ENCODE peak calls at places on chromosome 22, in six cellular contexts. M is esophagus muscularis mucosa, X is upper lobe of right lung, V is lower lobe of right lung, C is AG04450, Y is uterus. U is an unnamed sample.

GRCh38 chr22:29341056-29341848 is 25.8 kb upstream of the RASL10A start:
- DNase-seq in M (no peak), X (no peak), V (no peak), C (no peak), Y (no peak), U (no peak)

GRCh38 chr22:24244144-24244787 is 616 bp downstream of the GGT5 start:
- DNase-seq in M (no peak), X (peak), V (no peak), C (no peak), Y (peak), U (no peak)

GRCh38 chr22:39954584-39955055 is 5.6 kb upstream of the TMA7B start:
- DNase-seq in M (no peak), X (no peak), V (no peak), C (peak), Y (no peak), U (peak)

GRCh38 chr22:45831394-45831793 is 145.6 kb downstream of the WNT7B start:
- DNase-seq in M (no peak), X (no peak), V (no peak), C (no peak), Y (no peak), U (no peak)

GRCh38 chr22:49968313-49968830 is 7.8 kb downstream of the PIM3 start:
- DNase-seq in M (no peak), X (peak), V (peak), C (no peak), Y (peak), U (no peak)

GRCh38 chr22:36284171-36284571 is 31.2 kb downstream of the APOL1 start:
- DNase-seq in M (no peak), X (peak), V (no peak), C (no peak), Y (no peak), U (no peak)

GRCh38 chr22:40855960-40856512 is 403 bp downstream of the ST13 start:
- DNase-seq in M (no peak), X (no peak), V (no peak), C (no peak), Y (no peak), U (no peak)

GRCh38 chr22:38952382-38952993 is 4.9 kb upstream of the APOBEC3A start:
- DNase-seq in M (no peak), X (no peak), V (no peak), C (no peak), Y (no peak), U (no peak)

GRCh38 chr22:35632902-35633301 is 15.3 kb upstream of the APOL6 start:
- DNase-seq in M (no peak), X (no peak), V (no peak), C (no peak), Y (no peak), U (no peak)

GRCh38 chr22:36104988-36105387 is 55.6 kb downstream of the APOL3 start:
- DNase-seq in M (no peak), X (no peak), V (peak), C (no peak), Y (no peak), U (no peak)

GRCh38 chr22:28978863-28979799 is 82.5 kb downstream of the C22orf31 start:
- DNase-seq in M (no peak), X (no peak), V (no peak), C (no peak), Y (no peak), U (no peak)

GRCh38 chr22:34997921-34998320 is 68.0 kb upstream of the ISX start:
- DNase-seq in M (no peak), X (no peak), V (no peak), C (no peak), Y (no peak), U (no peak)

GRCh38 chr22:50084570-50084969 is 656 bp downstream of the MLC1 start:
- DNase-seq in M (no peak), X (no peak), V (no peak), C (no peak), Y (no peak), U (no peak)

GRCh38 chr22:18121436-18122253 is 11.0 kb downstream of the TUBA8 start:
- DNase-seq in M (no peak), X (peak), V (no peak), C (no peak), Y (no peak), U (no peak)

GRCh38 chr22:25630446-25630845 is 66.0 kb downstream of the GRK3 start:
- DNase-seq in M (peak), X (no peak), V (no peak), C (no peak), Y (no peak), U (peak)

GRCh38 chr22:27726726-27727449 is 74.7 kb downstream of the MN1 start:
- DNase-seq in M (no peak), X (peak), V (peak), C (no peak), Y (peak), U (no peak)

GRCh38 chr22:19959587-19960490 is 18.2 kb upstream of the TXNRD2 start:
- DNase-seq in M (no peak), X (no peak), V (peak), C (no peak), Y (peak), U (no peak)

GRCh38 chr22:17999851-18000250 is 24.5 kb downstream of the MICAL3 start:
- DNase-seq in M (no peak), X (no peak), V (no peak), C (no peak), Y (no peak), U (no peak)

GRCh38 chr22:29478326-29479276 is 1.4 kb upstream of the NEFH start:
- DNase-seq in M (no peak), X (no peak), V (no peak), C (no peak), Y (no peak), U (no peak)

GRCh38 chr22:50305658-50306566 is 1.5 kb downstream of the PLXNB2 start:
- DNase-seq in M (peak), X (peak), V (peak), C (peak), Y (peak), U (peak)

GRCh38 chr22:19194751-19195536 is 16.4 kb upstream of the SLC25A1 start:
- DNase-seq in M (no peak), X (no peak), V (no peak), C (no peak), Y (no peak), U (no peak)

GRCh38 chr22:19984201-19984753 is 32.3 kb downstream of the ARVCF start:
- DNase-seq in M (no peak), X (no peak), V (no peak), C (peak), Y (peak), U (no peak)

GRCh38 chr22:20117656-20118571 is 888 bp upstream of the TRMT2A start:
- DNase-seq in M (no peak), X (peak), V (peak), C (no peak), Y (no peak), U (no peak)

GRCh38 chr22:25627271-25627848 is 62.9 kb downstream of the GRK3 start:
- DNase-seq in M (peak), X (no peak), V (no peak), C (no peak), Y (no peak), U (no peak)

GRCh38 chr22:44577391-44578114 is 79.5 kb upstream of the RTL6 start:
- DNase-seq in M (no peak), X (peak), V (peak), C (no peak), Y (no peak), U (no peak)

GRCh38 chr22:43345761-43346261 is 2.6 kb upstream of the SCUBE1 start:
- DNase-seq in M (no peak), X (peak), V (no peak), C (no peak), Y (no peak), U (no peak)

GRCh38 chr22:44497218-44497903 is 672 bp downstream of the RTL6 start:
- DNase-seq in M (peak), X (peak), V (no peak), C (no peak), Y (no peak), U (no peak)

GRCh38 chr22:42282943-42283287 is 12.5 kb upstream of the TCF20 start:
- DNase-seq in M (no peak), X (peak), V (no peak), C (no peak), Y (no peak), U (no peak)

GRCh38 chr22:42284643-42285181 is 14.3 kb upstream of the TCF20 start:
- DNase-seq in M (no peak), X (peak), V (peak), C (no peak), Y (no peak), U (no peak)

GRCh38 chr22:42282252-42282942 is 11.9 kb upstream of the TCF20 start:
- DNase-seq in M (no peak), X (peak), V (peak), C (no peak), Y (no peak), U (no peak)

GRCh38 chr22:42284230-42284591 is 13.8 kb upstream of the TCF20 start:
- DNase-seq in M (no peak), X (no peak), V (no peak), C (no peak), Y (no peak), U (no peak)

GRCh38 chr22:42283288-42284229 is 13.1 kb upstream of the TCF20 start:
- DNase-seq in M (no peak), X (peak), V (peak), C (no peak), Y (no peak), U (no peak)
- H3K4me3 ChIP-seq in M (peak), X (peak), V (peak), C (peak), Y (peak), U (peak)

GRCh38 chr22:21868651-21869050 is 1.2 kb upstream of the MAPK1 start:
- DNase-seq in M (no peak), X (no peak), V (no peak), C (no peak), Y (no peak), U (no peak)

GRCh38 chr22:21866821-21867527 is 471 bp downstream of the MAPK1 start:
- DNase-seq in M (no peak), X (peak), V (peak), C (no peak), Y (peak), U (no peak)

GRCh38 chr22:21862386-21863242 is 4.8 kb downstream of the MAPK1 start:
- DNase-seq in M (no peak), X (no peak), V (no peak), C (no peak), Y (no peak), U (no peak)

GRCh38 chr22:21865041-21865440 is 2.4 kb downstream of the MAPK1 start:
- DNase-seq in M (no peak), X (no peak), V (no peak), C (peak), Y (peak), U (peak)

DNA sequence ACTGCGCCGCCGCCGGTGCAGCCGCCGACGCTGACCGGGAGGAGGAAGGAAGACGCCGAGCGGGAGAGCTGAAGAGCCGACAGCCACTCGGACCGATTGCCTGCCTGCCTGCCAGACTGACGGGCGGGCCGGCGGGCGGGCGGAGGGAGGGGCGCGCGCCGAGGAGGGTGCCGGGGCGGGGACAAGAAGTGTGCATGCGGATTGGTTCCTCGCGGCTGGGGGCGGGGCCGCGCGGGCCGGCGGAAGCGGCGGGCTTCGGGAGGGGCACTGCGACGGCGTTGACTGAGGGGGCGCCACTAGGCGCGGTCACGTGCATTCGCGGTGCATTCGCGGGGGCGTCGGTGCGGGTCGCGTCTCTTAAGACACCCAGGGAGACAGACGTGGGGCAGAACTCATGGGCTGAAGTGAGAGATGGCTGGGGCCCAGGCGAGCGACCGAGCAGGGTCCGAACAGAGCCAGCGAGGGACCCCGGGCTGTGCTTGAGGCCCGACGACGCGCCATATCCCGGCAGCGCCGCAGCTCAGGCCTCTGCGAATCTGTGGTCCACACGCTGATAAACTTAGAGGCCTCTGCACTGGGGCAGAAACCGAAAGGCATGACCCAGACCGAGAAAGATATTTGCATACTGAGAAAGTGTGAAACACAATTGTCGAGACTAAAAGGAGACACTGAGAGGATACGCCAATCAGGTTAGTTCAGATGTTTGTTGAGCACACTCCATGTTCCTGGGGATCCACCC is at the start of gene MAPK1:
- DNase-seq in M (peak), X (peak), V (peak), C (peak), Y (peak), U (peak)
- TF ChIP-seq CTCF in M (peak), X (peak), V (peak), C (peak), Y (peak), U (peak)

GRCh38 chr22:33578752-33579151 is 341.5 kb downstream of the LARGE1 start:
- DNase-seq in M (no peak), X (no peak), V (no peak), C (no peak), Y (no peak), U (no peak)

GRCh38 chr22:33575041-33575440 is 345.2 kb downstream of the LARGE1 start:
- DNase-seq in M (no peak), X (no peak), V (no peak), C (no peak), Y (no peak), U (no peak)

GRCh38 chr22:33576205-33576604 is 344.1 kb downstream of the LARGE1 start:
- DNase-seq in M (no peak), X (no peak), V (no peak), C (no peak), Y (no peak), U (no peak)

GRCh38 chr22:33579448-33580093 is 340.7 kb downstream of the LARGE1 start:
- DNase-seq in M (no peak), X (no peak), V (no peak), C (no peak), Y (peak), U (peak)

DNA sequence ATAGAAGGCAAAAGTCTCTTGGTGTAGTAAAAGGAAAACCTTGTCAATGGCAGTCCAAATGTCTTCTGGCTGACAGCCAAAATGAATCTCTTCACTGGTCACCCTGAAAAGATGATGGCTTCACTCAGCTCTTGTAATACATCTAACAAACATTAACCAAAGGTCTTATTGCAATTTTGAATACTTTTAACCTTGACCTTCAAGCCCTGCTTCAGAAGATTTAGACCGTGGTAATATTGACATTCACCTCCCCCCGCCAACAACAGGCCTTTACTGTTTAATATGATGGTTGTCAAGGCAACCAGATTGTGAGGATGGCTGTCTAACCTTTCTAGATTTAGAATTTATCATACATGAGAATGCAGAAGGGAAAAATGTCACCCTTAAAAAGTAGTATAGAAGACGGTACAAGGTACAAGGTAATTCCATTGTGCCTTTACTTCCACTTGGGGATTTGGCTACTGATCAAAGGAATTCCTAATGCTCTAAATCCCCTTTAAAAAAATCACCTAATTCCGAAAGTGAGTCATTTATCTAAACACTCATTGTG is 342.3 kb downstream of the LARGE1 start:
- DNase-seq in M (no peak), X (no peak), V (no peak), C (no peak), Y (no peak), U (no peak)
- H3K4me3 ChIP-seq in M (no peak), X (no peak), V (no peak), C (no peak), Y (no peak), U (no peak)

DNA sequence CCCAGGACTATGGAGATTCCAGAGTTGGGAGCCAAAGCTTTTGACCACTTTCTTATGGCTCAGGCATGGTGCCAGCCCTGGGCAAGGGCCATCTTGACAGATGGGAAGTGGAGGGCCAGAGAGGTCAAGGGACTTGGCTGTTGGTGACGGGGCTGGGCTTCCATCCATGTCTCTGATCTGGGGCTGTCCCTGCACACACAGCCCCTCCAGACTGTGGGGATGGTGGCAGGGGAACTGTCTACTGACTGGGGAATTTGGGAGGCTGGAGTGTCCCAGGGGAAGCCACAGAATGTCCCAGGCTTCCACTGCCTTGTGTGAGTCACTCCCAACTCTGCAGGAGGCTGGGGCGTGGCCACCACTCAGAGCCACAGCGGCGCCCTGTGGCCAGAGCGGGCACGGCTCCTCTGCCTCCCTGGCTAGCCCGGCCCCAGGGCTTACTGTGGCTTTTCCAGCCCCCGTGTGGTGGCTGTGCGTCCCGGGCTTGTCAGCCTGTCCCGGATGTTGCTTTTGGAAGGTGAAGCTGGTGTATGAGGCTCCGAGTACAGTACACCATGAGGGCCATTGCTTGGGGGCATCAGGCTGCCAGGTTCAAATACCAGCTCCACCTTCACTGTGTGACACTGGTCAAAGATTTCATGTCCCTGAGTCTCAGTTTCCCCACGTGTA is 19.6 kb downstream of the C22orf23 start:
- DNase-seq in M (no peak), X (peak), V (peak), C (peak), Y (peak), U (peak)
- TF ChIP-seq CTCF in M (peak), X (peak), V (peak), C (peak), Y (peak), U (peak)